ENCODE peak calls at places on chromosomes 11 and 22, in four cellular contexts. I is GM12878, W is HepG2, S is H1. J is an unnamed sample. For H3K4me1, the result is how much of the 10 kb centered on the place peaks cover.

GRCh38 chr22:41343717-41344116 is 38.0 kb upstream of the TEF start:
- DNase-seq in I (no peak), W (no peak), S (no peak), J (no peak)

GRCh38 chr11:31882951-31883392 is 71.8 kb upstream of the PAX6 start:
- DNase-seq in I (no peak), W (no peak), S (no peak), J (peak)

GRCh38 chr11:44351898-44352498 is 42.1 kb upstream of the ALX4 start:
- DNase-seq in I (no peak), W (no peak), S (no peak), J (no peak)

GRCh38 chr11:7525424-7525823 is 11.6 kb downstream of the PPFIBP2 start:
- DNase-seq in I (no peak), W (peak), S (no peak), J (no peak)

GRCh38 chr11:72119188-72119587 is 6.7 kb upstream of the ANAPC15 start:
- DNase-seq in I (no peak), W (no peak), S (no peak), J (no peak)

GRCh38 chr11:111935331-111936044 is 1.7 kb upstream of the DIXDC1 start:
- DNase-seq in I (no peak), W (peak), S (no peak), J (no peak)

GRCh38 chr22:24938741-24939341 is 7.7 kb downstream of the LHFPL7 start:
- DNase-seq in I (no peak), W (peak), S (peak), J (no peak)

GRCh38 chr11:110433393-110434333 is 3.9 kb downstream of the FDX1 start:
- DNase-seq in I (no peak), W (peak), S (no peak), J (no peak)

GRCh38 chr11:11263238-11264030 is 89.6 kb downstream of the CSNK2A3 start:
- DNase-seq in I (no peak), W (no peak), S (no peak), J (no peak)

GRCh38 chr11:4881860-4882500 is at the start of gene OR51T1:
- DNase-seq in I (no peak), W (no peak), S (no peak), J (no peak)

GRCh38 chr11:69309800-69310280 is 15.9 kb downstream of the MYEOV start:
- DNase-seq in I (no peak), W (no peak), S (no peak), J (no peak)

GRCh38 chr11:18618341-18619025 is 15.7 kb downstream of the SPTY2D1 start:
- DNase-seq in I (no peak), W (no peak), S (no peak), J (no peak)

GRCh38 chr11:33063326-33063775 is 24.0 kb downstream of the TCP11L1 start:
- DNase-seq in I (peak), W (no peak), S (no peak), J (no peak)

GRCh38 chr22:24171822-24172221 is 9.5 kb upstream of the SUSD2 start:
- DNase-seq in I (no peak), W (no peak), S (no peak), J (no peak)

GRCh38 chr11:91299980-91300379 is 924.6 kb upstream of the FAT3 start:
- DNase-seq in I (peak), W (no peak), S (no peak), J (no peak)

GRCh38 chr11:132257861-132258260 is 887.4 kb downstream of the NTM start:
- DNase-seq in I (no peak), W (no peak), S (no peak), J (no peak)

GRCh38 chr22:26847046-26847445 is 189.7 kb downstream of the MIAT start:
- DNase-seq in I (no peak), W (no peak), S (peak), J (no peak)

GRCh38 chr11:108927791-108928545 is 263.1 kb downstream of the DDX10 start:
- DNase-seq in I (no peak), W (no peak), S (no peak), J (no peak)

GRCh38 chr11:65496304-65497140 is 2.3 kb upstream of the MALAT1 start:
- DNase-seq in I (no peak), W (no peak), S (no peak), J (no peak)

GRCh38 chr11:76524919-76525318 is 80.1 kb downstream of the EMSY start:
- DNase-seq in I (no peak), W (peak), S (no peak), J (no peak)

GRCh38 chr11:104120493-104121200 is 43.3 kb downstream of the PDGFD start:
- DNase-seq in I (no peak), W (no peak), S (no peak), J (no peak)

GRCh38 chr11:108947654-108948570 is 283.0 kb downstream of the DDX10 start:
- DNase-seq in I (no peak), W (no peak), S (no peak), J (no peak)

GRCh38 chr22:17785185-17786184 is 11.2 kb upstream of the BID start:
- DNase-seq in I (no peak), W (peak), S (peak), J (no peak)

GRCh38 chr11:27183672-27184457 is 143.2 kb downstream of the BBOX1 start:
- DNase-seq in I (peak), W (peak), S (no peak), J (peak)

GRCh38 chr22:50701428-50702154 is 29.0 kb downstream of the SHANK3 start:
- DNase-seq in I (no peak), W (no peak), S (no peak), J (no peak)

GRCh38 chr22:31343235-31344191 is 2.6 kb downstream of the PATZ1 start:
- DNase-seq in I (no peak), W (no peak), S (peak), J (no peak)

GRCh38 chr11:62614275-62614674 is 1.2 kb downstream of the ROM1 start:
- DNase-seq in I (no peak), W (peak), S (no peak), J (no peak)
- H3K9ac ChIP-seq in I (no peak), W (no peak), S (no peak), J (no peak)

GRCh38 chr11:128549256-128549944 is 38.0 kb downstream of the ETS1 start:
- DNase-seq in I (no peak), W (no peak), S (peak), J (no peak)

GRCh38 chr11:128547946-128548654 is 39.3 kb downstream of the ETS1 start:
- DNase-seq in I (no peak), W (no peak), S (no peak), J (no peak)

GRCh38 chr11:128550967-128551522 is 36.3 kb downstream of the ETS1 start:
- DNase-seq in I (no peak), W (no peak), S (no peak), J (no peak)

GRCh38 chr11:128550261-128550821 is 37.0 kb downstream of the ETS1 start:
- DNase-seq in I (no peak), W (no peak), S (no peak), J (no peak)

DNA sequence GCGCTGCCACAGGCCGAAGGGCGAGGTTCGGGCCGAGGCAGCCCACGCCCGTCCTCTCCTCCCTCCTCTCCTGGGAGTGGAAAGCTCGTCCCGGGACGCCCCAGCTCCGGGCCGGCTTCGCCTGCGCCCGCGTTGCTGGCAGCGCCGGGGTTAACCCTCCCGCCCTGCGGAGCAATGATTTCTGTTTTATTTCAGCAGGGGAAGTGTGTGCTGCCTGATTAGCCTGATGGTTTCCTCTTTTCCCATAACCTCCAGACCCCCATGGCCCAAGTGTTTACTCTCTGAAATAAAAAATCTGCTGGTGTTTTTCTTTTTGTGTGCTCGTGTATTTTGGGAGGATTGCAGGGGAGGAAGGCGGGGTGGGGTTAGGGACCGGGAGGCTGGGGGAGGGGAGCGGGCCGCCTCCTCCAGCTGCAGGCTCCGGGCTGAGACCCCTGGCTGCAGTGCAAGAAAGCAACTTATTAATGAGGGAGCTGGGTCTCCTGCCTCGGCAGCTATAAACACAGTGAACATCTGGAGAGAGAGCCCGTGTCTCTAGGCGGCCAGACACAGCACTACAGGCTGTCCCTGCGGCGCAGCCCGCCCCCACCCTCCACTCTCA is 38.6 kb downstream of the ETS1 start:
- DNase-seq in I (no peak), W (no peak), S (peak), J (no peak)
- H3K4me1 ChIP-seq in I (under half), W (under half), S (under half), J (under half)

GRCh38 chr11:17502630-17503029 is 26.0 kb upstream of the ABCC8 start:
- DNase-seq in I (no peak), W (no peak), S (no peak), J (no peak)

GRCh38 chr11:17500673-17501072 is 24.0 kb upstream of the ABCC8 start:
- DNase-seq in I (no peak), W (no peak), S (no peak), J (no peak)

GRCh38 chr11:17498058-17498457 is 21.4 kb upstream of the ABCC8 start:
- DNase-seq in I (no peak), W (no peak), S (peak), J (no peak)

GRCh38 chr11:17496406-17496805 is 19.8 kb upstream of the ABCC8 start:
- DNase-seq in I (no peak), W (no peak), S (no peak), J (no peak)

DNA sequence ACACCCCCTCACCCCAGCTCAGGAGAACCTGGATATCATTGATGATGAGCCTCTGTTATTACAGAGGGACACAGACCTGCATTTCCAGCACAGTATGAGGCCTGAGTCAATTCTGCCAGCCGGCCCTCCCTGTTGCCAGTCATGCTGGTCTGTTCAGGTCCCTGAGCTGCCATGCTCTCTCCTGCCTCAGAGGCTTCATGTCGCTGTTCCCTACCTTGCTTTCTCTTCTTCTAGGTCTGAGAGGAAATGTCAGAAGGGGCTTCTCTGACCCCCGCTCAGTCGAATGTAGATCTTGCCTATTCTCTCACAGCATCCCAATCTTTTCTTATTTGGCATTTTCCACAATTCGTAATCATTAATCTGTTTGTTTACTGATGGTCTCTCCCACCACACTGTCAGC is 21.8 kb upstream of the ABCC8 start:
- DNase-seq in I (no peak), W (no peak), S (peak), J (no peak)
- TF ChIP-seq SUZ12 in I (no peak), W (no peak), S (no peak), J (no peak)

GRCh38 chr11:34631737-34632104 is 10.8 kb downstream of the EHF start:
- DNase-seq in I (no peak), W (no peak), S (no peak), J (no peak)
- H3K9ac ChIP-seq in I (no peak), W (no peak), S (no peak), J (no peak)

GRCh38 chr11:12690663-12691062 is 16.4 kb downstream of the TEAD1 start:
- DNase-seq in I (no peak), W (no peak), S (no peak), J (no peak)
- H3K4me1 ChIP-seq in I (under half), W (half or more), S (half or more), J (under half)

GRCh38 chr11:82858556-82859091 is 41.6 kb downstream of the PRCP start:
- DNase-seq in I (no peak), W (no peak), S (no peak), J (no peak)
- TF ChIP-seq SUZ12 in I (no peak), W (no peak), S (no peak), J (no peak)

GRCh38 chr11:67117176-67117575 is 1.9 kb upstream of the KDM2A start:
- DNase-seq in I (no peak), W (no peak), S (no peak), J (no peak)
- H3K9ac ChIP-seq in I (peak), W (no peak), S (no peak), J (peak)

GRCh38 chr11:130913268-130913667 is 3.0 kb downstream of the SNX19 start:
- DNase-seq in I (no peak), W (no peak), S (no peak), J (no peak)
- H3K4me1 ChIP-seq in I (under half), W (under half), S (under half), J (under half)